ENCODE peak calls at places on chromosomes 6 and 20, in eight cellular contexts. R, G, A, C, D, F, T and U are unnamed samples.

GRCh38 chr20:32535316-32535952 is 49.7 kb downstream of the NOL4L start:
- DNase-seq in R (no peak), G (no peak), A (no peak), C (no peak), D (peak), F (no peak), T (no peak), U (no peak)

GRCh38 chr6:107132330-107132954 is 17.1 kb upstream of the BEND3 start:
- DNase-seq in R (no peak), G (peak), A (no peak), C (peak), D (no peak), F (no peak), T (no peak), U (no peak)

GRCh38 chr20:24738981-24739633 is 210.0 kb upstream of the CST7 start:
- DNase-seq in R (no peak), G (no peak), A (no peak), C (no peak), D (no peak), F (no peak), T (no peak), U (no peak)

GRCh38 chr20:17562804-17563305 is 7.0 kb upstream of the DSTN start:
- DNase-seq in R (no peak), G (peak), A (no peak), C (no peak), D (no peak), F (no peak), T (peak), U (no peak)

GRCh38 chr6:154466139-154466538 is 44.3 kb downstream of the CNKSR3 start:
- DNase-seq in R (no peak), G (no peak), A (no peak), C (no peak), D (no peak), F (no peak), T (no peak), U (peak)

GRCh38 chr6:158536891-158537798 is 22.7 kb upstream of the TMEM181 start:
- DNase-seq in R (peak), G (peak), A (no peak), C (no peak), D (no peak), F (no peak), T (peak), U (no peak)

GRCh38 chr6:90109141-90109540 is 187.5 kb downstream of the BACH2 start:
- DNase-seq in R (no peak), G (no peak), A (no peak), C (no peak), D (no peak), F (no peak), T (no peak), U (no peak)

GRCh38 chr6:157631838-157632237 is 191.2 kb upstream of the SNX9 start:
- DNase-seq in R (no peak), G (no peak), A (no peak), C (no peak), D (no peak), F (no peak), T (no peak), U (no peak)

GRCh38 chr6:113586413-113586812 is 270.7 kb upstream of the MARCKS start:
- DNase-seq in R (no peak), G (peak), A (no peak), C (no peak), D (no peak), F (no peak), T (no peak), U (no peak)

GRCh38 chr6:157054531-157054979 is 268.8 kb downstream of the TMEM242 start:
- DNase-seq in R (peak), G (no peak), A (no peak), C (no peak), D (no peak), F (no peak), T (no peak), U (no peak)